ENCODE peak calls at places on chromosomes 5 and 9, in four cellular contexts. X is CD8-positive, alpha-beta T cell; F is Kasumi-1; U is aorta. Q is an unnamed sample.

GRCh38 chr9:83456226-83456625 is 82.0 kb downstream of the FRMD3 start:
- DNase-seq in X (no peak), F (no peak), U (no peak), Q (no peak)

GRCh38 chr5:36820900-36821299 is 55.7 kb upstream of the NIPBL start:
- DNase-seq in X (no peak), F (no peak), U (no peak), Q (peak; percentile 32)

GRCh38 chr9:8907863-8908262 is 1108.3 kb upstream of the DMAC1 start:
- DNase-seq in X (no peak), F (no peak), U (no peak), Q (no peak)

GRCh38 chr5:132776077-132776931 is 735 bp downstream of the SEPTIN8 start:
- DNase-seq in X (no peak), F (no peak), U (no peak), Q (no peak)

GRCh38 chr5:95841914-95842812 is 19.6 kb upstream of the GLRX start:
- DNase-seq in X (no peak), F (no peak), U (no peak), Q (no peak)

GRCh38 chr5:74281191-74281590 is 359.3 kb downstream of the ENC1 start:
- DNase-seq in X (no peak), F (no peak), U (no peak), Q (no peak)

GRCh38 chr5:7261049-7261448 is 134.9 kb upstream of the ADCY2 start:
- DNase-seq in X (no peak), F (peak; percentile 31), U (no peak), Q (no peak)

GRCh38 chr5:141960018-141960417 is 2.0 kb upstream of the PCDH12 start:
- DNase-seq in X (peak; percentile 32), F (peak; percentile 16), U (no peak), Q (no peak)

GRCh38 chr5:103166704-103167103 is 46.6 kb downstream of the PPIP5K2 start:
- DNase-seq in X (no peak), F (peak; percentile 27), U (no peak), Q (no peak)

GRCh38 chr5:145587308-145588071 is 247.7 kb downstream of the PRELID2 start:
- DNase-seq in X (no peak), F (no peak), U (no peak), Q (no peak)

GRCh38 chr9:99298660-99299059 is 76.6 kb downstream of the SEC61B start:
- DNase-seq in X (no peak), F (no peak), U (no peak), Q (no peak)

GRCh38 chr9:38059233-38059936 is 9.6 kb downstream of the SHB start:
- DNase-seq in X (no peak), F (no peak), U (no peak), Q (no peak)

GRCh38 chr9:33157960-33158359 is 9.2 kb downstream of the B4GALT1 start:
- DNase-seq in X (no peak), F (no peak), U (no peak), Q (no peak)

GRCh38 chr9:125142560-125143376 is 560 bp downstream of the SCAI start:
- DNase-seq in X (peak; percentile 29), F (no peak), U (no peak), Q (no peak)

GRCh38 chr9:133453651-133454050 is 6.1 kb upstream of the CACFD1 start:
- DNase-seq in X (no peak), F (no peak), U (no peak), Q (no peak)

GRCh38 chr5:147168578-147169327 is 66.1 kb upstream of the STK32A start:
- DNase-seq in X (no peak), F (no peak), U (no peak), Q (no peak)